ENCODE peak calls at places on chromosomes 12 and 14, in five cellular contexts. W is ovary, M is MM.1S, G is A549, A is stomach. T is an unnamed sample. For H3K4me1, the result is how much of the 10 kb centered on the place peaks cover.

GRCh38 chr14:76346391-76347160 is 29.4 kb upstream of the ESRRB start:
- DNase-seq in W (no peak), M (no peak), G (no peak), A (no peak), T (no peak)

GRCh38 chr12:31752450-31752849 is 23.6 kb upstream of the AMN1 start:
- DNase-seq in W (no peak), M (peak), G (no peak), A (no peak), T (no peak)

GRCh38 chr14:23028800-23029199 is 5.9 kb downstream of the PSMB5 start:
- DNase-seq in W (no peak), M (no peak), G (no peak), A (no peak), T (no peak)

GRCh38 chr14:47208434-47208833 is 467.0 kb downstream of the MDGA2 start:
- DNase-seq in W (no peak), M (no peak), G (no peak), A (no peak), T (no peak)

GRCh38 chr12:109461846-109462766 is 15.0 kb downstream of the KCTD10 start:
- DNase-seq in W (peak), M (no peak), G (peak), A (peak), T (peak)

GRCh38 chr12:99131761-99132199 is 486.7 kb downstream of the APAF1 start:
- DNase-seq in W (no peak), M (no peak), G (no peak), A (no peak), T (no peak)

GRCh38 chr12:55717397-55718007 is 1.7 kb downstream of the BLOC1S1 start:
- DNase-seq in W (no peak), M (no peak), G (no peak), A (no peak), T (peak)

GRCh38 chr12:2693204-2693860 is 101.4 kb upstream of the FKBP4 start:
- DNase-seq in W (no peak), M (no peak), G (no peak), A (no peak), T (no peak)

GRCh38 chr12:125166046-125166445 is 100.8 kb downstream of the AACS start:
- DNase-seq in W (no peak), M (no peak), G (no peak), A (no peak), T (no peak)

GRCh38 chr12:130873106-130873795 is 1.4 kb downstream of the RAN start:
- DNase-seq in W (no peak), M (no peak), G (no peak), A (no peak), T (no peak)

GRCh38 chr12:56338643-56339422 is at the start of gene IL23A:
- DNase-seq in W (no peak), M (peak), G (no peak), A (no peak), T (no peak)

GRCh38 chr14:52125885-52126284 is 57.0 kb upstream of the NID2 start:
- DNase-seq in W (no peak), M (no peak), G (no peak), A (no peak), T (no peak)

GRCh38 chr14:100609941-100610391 is 22.7 kb upstream of the BEGAIN start:
- DNase-seq in W (no peak), M (no peak), G (no peak), A (no peak), T (no peak)

GRCh38 chr12:65539062-65539461 is 260.6 kb downstream of the MSRB3 start:
- DNase-seq in W (no peak), M (no peak), G (no peak), A (no peak), T (no peak)

GRCh38 chr14:82689948-82690347 is 1156.3 kb upstream of the SEL1L start:
- DNase-seq in W (no peak), M (no peak), G (no peak), A (no peak), T (no peak)

GRCh38 chr12:94099191-94099983 is 49.0 kb upstream of the PLXNC1 start:
- DNase-seq in W (no peak), M (no peak), G (no peak), A (no peak), T (no peak)

DNA sequence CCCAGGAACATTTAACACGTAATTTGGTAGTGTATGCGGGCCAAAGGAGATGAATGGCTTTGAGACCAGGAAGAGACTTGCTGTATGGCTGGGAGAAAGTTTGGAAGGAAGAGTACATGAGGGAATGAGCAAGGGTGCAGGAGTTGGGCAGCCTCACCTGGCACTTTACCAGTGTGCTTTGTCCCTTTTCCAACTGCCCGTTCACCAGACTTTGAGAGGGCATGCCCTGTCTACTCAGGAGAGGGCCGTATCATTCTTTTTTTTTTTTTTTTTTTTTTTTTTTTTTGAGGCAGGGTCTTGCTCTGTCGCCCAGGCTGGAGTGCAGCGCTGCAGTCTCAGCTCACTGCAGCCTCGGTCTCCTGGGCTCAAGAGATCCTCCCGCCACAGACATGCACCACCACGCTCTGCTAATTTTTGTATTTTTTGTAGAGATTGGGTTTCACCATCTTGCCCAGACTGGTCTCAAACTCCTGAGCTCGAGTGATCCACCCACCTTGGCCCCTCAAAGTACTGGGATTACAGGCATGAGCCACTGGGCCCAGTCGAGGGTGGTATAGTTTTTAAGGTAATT is 6.5 kb downstream of the DYNC1H1 start:
- DNase-seq in W (no peak), M (no peak), G (no peak), A (no peak), T (no peak)
- H3K4me1 ChIP-seq in W (under half), M (under half), G (half or more), A (half or more), T (under half)

GRCh38 chr14:104694475-104694950 is 5.1 kb downstream of the INF2 start:
- DNase-seq in W (no peak), M (no peak), G (no peak), A (no peak), T (no peak)

GRCh38 chr14:104693482-104694431 is 4.3 kb downstream of the INF2 start:
- DNase-seq in W (no peak), M (no peak), G (no peak), A (peak), T (no peak)

GRCh38 chr14:104695660-104696000 is 6.2 kb downstream of the INF2 start:
- DNase-seq in W (no peak), M (no peak), G (no peak), A (no peak), T (no peak)

GRCh38 chr14:104696671-104697316 is 7.4 kb downstream of the INF2 start:
- DNase-seq in W (no peak), M (no peak), G (no peak), A (no peak), T (no peak)

DNA sequence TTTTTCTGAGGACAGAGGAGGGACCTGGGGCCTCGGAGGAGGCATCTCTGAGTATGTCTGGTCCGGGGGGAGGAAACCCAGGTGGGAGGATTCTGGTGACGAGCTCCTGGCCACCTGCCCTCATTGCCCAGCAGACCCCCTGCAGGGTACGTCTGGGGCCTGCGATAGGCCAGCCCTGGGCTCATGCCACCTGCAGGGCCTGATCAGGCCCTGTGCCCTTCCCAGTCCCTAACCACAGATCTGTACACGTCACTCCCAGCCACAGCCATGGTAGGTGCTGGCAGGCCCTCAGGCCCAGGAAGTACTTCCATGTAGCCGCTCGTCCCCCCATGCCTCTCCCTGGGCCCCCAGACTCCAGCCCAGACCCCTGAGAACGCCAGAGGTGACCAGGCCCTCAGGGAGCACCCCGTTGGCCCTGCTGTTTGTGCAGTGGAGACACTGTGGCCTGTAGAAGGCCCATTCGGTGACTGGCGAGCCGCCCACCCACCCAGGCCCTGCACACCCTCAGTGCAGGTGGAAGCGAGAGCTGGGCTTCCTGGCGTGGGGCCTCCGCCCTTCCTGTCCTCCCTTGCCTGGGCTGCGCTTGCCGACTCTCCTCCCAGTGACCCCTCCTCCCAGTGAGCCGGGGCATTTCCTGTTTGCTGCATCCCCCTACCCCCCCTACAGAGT is 5.7 kb downstream of the INF2 start:
- DNase-seq in W (no peak), M (no peak), G (no peak), A (peak), T (no peak)
- H3K4me1 ChIP-seq in W (under half), M (under half), G (half or more), A (half or more), T (under half)

GRCh38 chr14:68927089-68927488 is 52.0 kb downstream of the ACTN1 start:
- DNase-seq in W (no peak), M (no peak), G (no peak), A (no peak), T (no peak)
- H3K4me1 ChIP-seq in W (under half), M (under half), G (under half), A (half or more), T (under half)

GRCh38 chr12:111406474-111407370 is 999 bp downstream of the SH2B3 start:
- DNase-seq in W (no peak), M (peak), G (no peak), A (no peak), T (peak)
- H3K4me1 ChIP-seq in W (under half), M (under half), G (under half), A (half or more), T (under half)

GRCh38 chr12:47698055-47698454 is 7.8 kb downstream of the RPAP3 start:
- DNase-seq in W (no peak), M (no peak), G (no peak), A (no peak), T (no peak)

GRCh38 chr12:47698631-47699030 is 7.2 kb downstream of the RPAP3 start:
- DNase-seq in W (no peak), M (no peak), G (no peak), A (no peak), T (no peak)

GRCh38 chr12:47705239-47705570 is 625 bp downstream of the RPAP3 start:
- DNase-seq in W (no peak), M (peak), G (no peak), A (no peak), T (no peak)

GRCh38 chr12:47704719-47705118 is 1.1 kb downstream of the RPAP3 start:
- DNase-seq in W (no peak), M (no peak), G (no peak), A (no peak), T (no peak)

DNA sequence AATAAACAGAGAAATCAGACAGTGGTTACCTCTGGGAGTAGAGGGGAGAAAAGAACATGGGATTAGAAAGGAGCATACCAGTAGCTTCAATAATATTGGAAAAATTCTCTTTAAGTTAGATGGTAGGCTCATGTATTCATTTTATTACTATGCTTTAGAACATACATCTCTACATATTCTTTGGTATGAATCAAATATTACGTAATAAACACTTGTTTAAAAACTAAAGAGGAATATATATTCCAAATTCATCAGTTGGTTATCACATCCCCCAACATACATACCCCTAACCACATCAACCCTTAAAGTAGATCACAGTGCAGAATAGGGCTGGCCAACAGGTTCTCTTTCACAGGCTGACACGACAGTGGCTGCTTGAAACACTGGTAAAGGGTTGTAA is 5.6 kb downstream of the RPAP3 start:
- DNase-seq in W (no peak), M (no peak), G (no peak), A (no peak), T (no peak)
- H3K4me1 ChIP-seq in W (under half), M (under half), G (under half), A (under half), T (under half)

T was measured in colonic mucosa.